ENCODE peak calls at places on chromosomes 5 and 9, in five cellular contexts. H is GM12878, I is suprapubic skin, C is stomach, Q is SK-N-SH. B is an unnamed sample.

GRCh38 chr5:6573651-6574101 is 59.2 kb downstream of the NSUN2 start:
- DNase-seq in H (no peak), I (peak; percentile 67), C (no peak), Q (peak; percentile 54), B (no peak)

GRCh38 chr5:68053202-68053601 is 162.4 kb upstream of the PIK3R1 start:
- DNase-seq in H (no peak), I (no peak), C (no peak), Q (no peak), B (no peak)

GRCh38 chr5:107304671-107305070 is 366.1 kb downstream of the EFNA5 start:
- DNase-seq in H (no peak), I (no peak), C (no peak), Q (no peak), B (no peak)

GRCh38 chr5:143244990-143245389 is 158.5 kb downstream of the NR3C1 start:
- DNase-seq in H (no peak), I (no peak), C (no peak), Q (no peak), B (no peak)

GRCh38 chr5:137638841-137639240 is 97.0 kb downstream of the KLHL3 start:
- DNase-seq in H (no peak), I (no peak), C (no peak), Q (no peak), B (no peak)

GRCh38 chr9:124214116-124214515 is 43.6 kb upstream of the NEK6 start:
- DNase-seq in H (no peak), I (no peak), C (peak; percentile 16), Q (no peak), B (peak; percentile 77)

GRCh38 chr5:34411470-34412346 is 244.4 kb upstream of the RAI14 start:
- DNase-seq in H (no peak), I (no peak), C (no peak), Q (no peak), B (no peak)

GRCh38 chr5:132086277-132086794 is 12.7 kb downstream of the CSF2 start:
- DNase-seq in H (no peak), I (no peak), C (peak; percentile 50), Q (peak; percentile 59), B (peak; percentile 76)

GRCh38 chr5:172569862-172570558 is 71.1 kb upstream of the NEURL1B start:
- DNase-seq in H (no peak), I (no peak), C (no peak), Q (no peak), B (no peak)

GRCh38 chr9:2837915-2838314 is 6.0 kb downstream of the PUM3 start:
- DNase-seq in H (no peak), I (no peak), C (no peak), Q (peak; percentile 12), B (no peak)

GRCh38 chr9:38177680-38178079 is 108.7 kb upstream of the SHB start:
- DNase-seq in H (no peak), I (no peak), C (no peak), Q (no peak), B (no peak)

GRCh38 chr9:94127806-94128205 is 43.5 kb downstream of the PTPDC1 start:
- DNase-seq in H (no peak), I (no peak), C (no peak), Q (no peak), B (no peak)

GRCh38 chr5:151660616-151661015 is 26.1 kb downstream of the SPARC start:
- DNase-seq in H (no peak), I (no peak), C (no peak), Q (no peak), B (no peak)

GRCh38 chr5:40676643-40677333 is 2.9 kb upstream of the PTGER4 start:
- DNase-seq in H (no peak), I (no peak), C (no peak), Q (no peak), B (no peak)

GRCh38 chr5:134553816-134554215 is 28.3 kb downstream of the JADE2 start:
- DNase-seq in H (no peak), I (no peak), C (no peak), Q (peak; percentile 78), B (no peak)

GRCh38 chr9:10785255-10785654 is 172.5 kb upstream of the PTPRD start:
- DNase-seq in H (no peak), I (no peak), C (no peak), Q (no peak), B (no peak)

GRCh38 chr9:84254972-84255371 is 85.6 kb downstream of the SLC28A3 start:
- DNase-seq in H (no peak), I (no peak), C (peak; percentile 72), Q (no peak), B (no peak)

GRCh38 chr5:58460727-58461286 is 921 bp upstream of the PLK2 start:
- DNase-seq in H (peak; percentile 49), I (peak; percentile 94), C (peak; percentile 93), Q (peak; percentile 83), B (no peak)
- TF ChIP-seq POLR2AphosphoS5 in H (no peak), I (no peak), C (peak; percentile 49), Q (no peak), B (peak; percentile 39)

GRCh38 chr5:81268797-81269196 is 32.6 kb upstream of the ZCCHC9 start:
- DNase-seq in H (no peak), I (no peak), C (no peak), Q (no peak), B (no peak)

GRCh38 chr5:81265101-81265500 is 32.0 kb downstream of the CKMT2 start:
- DNase-seq in H (no peak), I (no peak), C (no peak), Q (no peak), B (no peak)

GRCh38 chr5:81269751-81270686 is 31.4 kb upstream of the ZCCHC9 start:
- DNase-seq in H (no peak), I (no peak), C (no peak), Q (no peak), B (no peak)
- H3K9me3 ChIP-seq in H (no peaks in the 10 kb centered on the region), I (peaks cover 5% of the 10 kb centered on the region), C (peaks cover 4% of the 10 kb centered on the region), Q (no peaks in the 10 kb centered on the region), B (peaks cover 8% of the 10 kb centered on the region)

GRCh38 chr9:113018247-113018646 is 6.3 kb upstream of the ZNF883 start:
- DNase-seq in H (no peak), I (no peak), C (no peak), Q (no peak), B (no peak)
- H3K27ac ChIP-seq in H (no peak overlapping the region), I (no peak overlapping the region), C (no peak overlapping the region), Q (no peak overlapping the region), B (no peak overlapping the region)

GRCh38 chr9:15491950-15492349 is 18.8 kb downstream of the PSIP1 start:
- DNase-seq in H (no peak), I (no peak), C (no peak), Q (no peak), B (no peak)

GRCh38 chr9:15498246-15499018 is 12.3 kb downstream of the PSIP1 start:
- DNase-seq in H (no peak), I (no peak), C (no peak), Q (no peak), B (no peak)

DNA sequence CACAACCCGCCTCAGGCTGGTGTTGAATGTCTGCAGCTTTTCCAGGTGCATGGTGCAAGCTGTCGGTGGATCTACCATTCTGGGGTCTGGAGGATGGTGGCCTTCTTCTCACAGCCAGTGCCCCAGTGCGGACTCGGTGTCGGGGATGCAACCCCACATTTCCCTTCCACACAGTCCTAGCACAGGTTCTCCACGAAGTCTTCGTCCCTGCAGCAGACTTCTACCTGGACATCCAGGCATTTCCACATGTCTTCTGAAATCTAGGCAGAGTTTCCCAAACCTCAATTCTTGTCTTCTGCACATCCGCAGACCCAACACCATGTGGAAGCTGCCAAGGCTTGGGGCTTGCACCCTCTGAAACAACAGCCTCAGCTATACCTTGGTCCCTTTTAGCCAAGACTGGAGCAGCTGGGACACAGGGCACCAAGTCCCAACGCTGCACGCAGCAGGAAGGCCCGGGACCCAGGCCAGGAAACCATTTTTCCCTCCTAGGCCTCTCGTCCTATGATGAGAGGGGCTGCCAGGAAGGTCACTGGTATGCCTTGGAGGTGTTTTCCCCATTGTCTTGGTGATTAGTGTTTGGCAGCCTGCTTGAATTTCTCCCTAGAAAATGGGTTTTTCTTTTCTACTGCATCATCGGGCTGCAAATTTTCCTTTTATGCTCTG is 18.2 kb downstream of the PSIP1 start:
- DNase-seq in H (no peak), I (no peak), C (no peak), Q (no peak), B (no peak)
- TF ChIP-seq POLR2AphosphoS5 in H (peak; percentile 22), I (no peak), C (no peak), Q (no peak), B (no peak)

GRCh38 chr5:179118338-179118737 is 58.2 kb downstream of the ZNF354C start:
- DNase-seq in H (no peak), I (no peak), C (no peak), Q (no peak), B (no peak)
- H3K9me3 ChIP-seq in H (no peaks in the 10 kb centered on the region), I (peaks cover 15% of the 10 kb centered on the region), C (peaks cover 6% of the 10 kb centered on the region), Q (no peaks in the 10 kb centered on the region), B (peaks cover 77% of the 10 kb centered on the region)

GRCh38 chr9:27660148-27660547 is 86.9 kb upstream of the C9orf72 start:
- DNase-seq in H (no peak), I (no peak), C (no peak), Q (no peak), B (no peak)

GRCh38 chr9:27665121-27665520 is 91.8 kb upstream of the C9orf72 start:
- DNase-seq in H (no peak), I (no peak), C (no peak), Q (no peak), B (no peak)

GRCh38 chr9:27664136-27664819 is 91.0 kb upstream of the C9orf72 start:
- DNase-seq in H (no peak), I (no peak), C (no peak), Q (no peak), B (no peak)
- H3K27ac ChIP-seq in H (no peak overlapping the region), I (no peak overlapping the region), C (no peak overlapping the region), Q (no peak overlapping the region), B (no peak overlapping the region)